ENCODE peak calls at places on chromosomes 16 and 17, in four cellular contexts. T is ascending aorta, S is brain microvascular endothelial cell, K is psoas muscle. W is an unnamed sample.

GRCh38 chr17:64148699-64149098 is 18.8 kb upstream of the ERN1 start:
- DNase-seq in T (no peak), K (peak), S (no peak), W (no peak)

GRCh38 chr16:54342966-54343365 is 56.4 kb upstream of the IRX3 start:
- DNase-seq in K (no peak), S (peak), T (no peak), W (no peak)

GRCh38 chr17:74244128-74244527 is 29.9 kb upstream of the DNAI2 start:
- DNase-seq in S (no peak), T (no peak), K (no peak), W (no peak)

GRCh38 chr17:40515491-40516041 is 14.1 kb upstream of the TNS4 start:
- DNase-seq in K (no peak), S (no peak), T (peak), W (peak)

GRCh38 chr17:7838291-7839075 is 4.5 kb downstream of the KDM6B start:
- DNase-seq in K (peak), S (peak), T (no peak), W (no peak)

GRCh38 chr17:82205720-82206508 is 6.7 kb downstream of the CCDC57 start:
- DNase-seq in S (peak), K (peak), T (peak), W (peak)

GRCh38 chr16:53080345-53081031 is 25.7 kb downstream of the CHD9 start:
- DNase-seq in K (peak), S (peak), T (peak), W (no peak)

GRCh38 chr17:15649861-15650391 is 30.4 kb upstream of the FBXW10B start:
- DNase-seq in T (peak), S (peak), K (no peak), W (no peak)

GRCh38 chr17:28105501-28105900 is 63.0 kb downstream of the NLK start:
- DNase-seq in S (no peak), K (no peak), T (no peak), W (no peak)

GRCh38 chr16:1631230-1631629 is 19.1 kb downstream of the CRAMP1 start:
- DNase-seq in K (no peak), T (no peak), S (no peak), W (no peak)

GRCh38 chr17:58279016-58279671 is 1.6 kb downstream of the MPO start:
- DNase-seq in S (peak), K (peak), T (no peak), W (no peak)

GRCh38 chr16:24999088-24999670 is 16.0 kb downstream of the ARHGAP17 start:
- DNase-seq in K (no peak), S (no peak), T (no peak), W (no peak)

GRCh38 chr16:6600167-6600566 is 732.5 kb upstream of the RBFOX1 start:
- DNase-seq in K (no peak), S (no peak), T (no peak), W (no peak)

GRCh38 chr16:64225696-64226095 is 896.2 kb downstream of the CDH11 start:
- DNase-seq in S (no peak), T (no peak), K (no peak), W (no peak)

DNA sequence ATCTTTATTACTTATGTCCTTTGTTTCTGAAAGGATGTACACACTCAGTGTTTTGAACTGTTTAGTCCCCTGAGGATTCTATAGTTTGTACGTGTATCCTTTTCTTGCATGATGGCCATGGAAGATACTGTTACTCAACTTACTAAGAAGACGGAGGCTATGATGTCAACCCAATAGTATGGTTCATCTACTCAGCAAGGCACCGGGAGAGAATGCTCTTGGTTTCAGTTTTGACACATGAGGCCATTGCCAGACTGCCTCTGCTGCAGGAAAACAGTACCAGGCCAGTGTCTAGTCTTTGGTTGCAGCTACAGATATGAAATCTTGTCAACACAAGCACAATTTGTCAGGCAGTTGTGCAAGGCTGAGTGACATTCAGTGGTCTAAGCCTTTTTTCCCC is 134.5 kb downstream of the MRTFB start:
- DNase-seq in T (no peak), K (no peak), S (peak), W (no peak)
- H3K27ac ChIP-seq in T (no peak), K (no peak), S (no peak), W (no peak)

DNA sequence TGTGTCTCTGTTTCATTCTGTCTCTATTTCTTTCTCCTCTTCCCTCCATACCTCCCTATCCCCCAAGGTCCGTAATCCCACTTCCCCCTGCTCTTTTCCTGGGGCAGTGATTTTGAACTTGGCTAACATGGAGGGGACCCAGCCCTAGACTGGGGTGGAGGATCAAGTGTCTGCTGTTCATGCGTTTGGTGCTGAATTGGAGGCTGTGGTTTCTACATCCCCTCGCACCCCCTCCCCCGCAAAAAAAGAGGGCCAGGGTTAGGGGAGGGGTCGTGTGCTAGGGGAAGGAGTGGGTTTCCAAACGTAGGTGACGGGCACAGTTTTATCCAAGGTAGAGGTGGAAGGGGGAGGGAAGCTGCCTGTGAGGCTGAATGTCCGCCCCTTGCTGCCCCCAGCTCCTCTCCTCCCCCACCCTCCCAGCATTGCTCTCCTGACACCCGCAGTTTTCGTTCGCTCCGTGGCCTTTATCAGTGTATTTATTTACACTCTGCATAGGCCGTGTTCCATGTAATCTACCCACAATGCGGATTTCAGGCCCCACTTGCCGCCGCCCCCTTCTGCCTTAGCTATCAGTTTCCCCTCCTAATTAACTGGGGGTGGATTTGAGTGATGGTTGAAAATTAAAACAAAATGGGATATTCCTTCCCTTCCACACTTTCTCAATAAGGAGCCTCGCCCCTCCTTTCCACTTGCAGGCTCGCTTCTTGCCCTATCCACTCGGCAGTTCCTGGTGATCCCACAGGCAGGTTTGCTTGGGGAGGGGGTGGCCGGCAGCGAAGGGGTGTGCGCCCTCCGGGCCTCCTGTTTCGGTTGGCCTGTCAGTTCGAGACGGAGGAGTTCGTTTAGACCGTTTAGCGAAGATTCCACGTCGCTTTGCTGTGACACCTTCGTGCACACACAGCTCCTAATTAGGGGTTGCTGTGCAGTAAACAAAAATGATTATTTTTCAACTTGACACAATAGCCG is 2.0 kb downstream of the GNAO1 start:
- DNase-seq in T (no peak), K (no peak), S (no peak), W (no peak)
- H3K27ac ChIP-seq in T (no peak), K (no peak), S (no peak), W (no peak)

GRCh38 chr16:2700786-2701185 is 18.5 kb downstream of the KCTD5 start:
- DNase-seq in S (no peak), T (no peak), K (peak), W (no peak)
- H3K27ac ChIP-seq in S (no peak), T (no peak), K (no peak), W (no peak)

DNA sequence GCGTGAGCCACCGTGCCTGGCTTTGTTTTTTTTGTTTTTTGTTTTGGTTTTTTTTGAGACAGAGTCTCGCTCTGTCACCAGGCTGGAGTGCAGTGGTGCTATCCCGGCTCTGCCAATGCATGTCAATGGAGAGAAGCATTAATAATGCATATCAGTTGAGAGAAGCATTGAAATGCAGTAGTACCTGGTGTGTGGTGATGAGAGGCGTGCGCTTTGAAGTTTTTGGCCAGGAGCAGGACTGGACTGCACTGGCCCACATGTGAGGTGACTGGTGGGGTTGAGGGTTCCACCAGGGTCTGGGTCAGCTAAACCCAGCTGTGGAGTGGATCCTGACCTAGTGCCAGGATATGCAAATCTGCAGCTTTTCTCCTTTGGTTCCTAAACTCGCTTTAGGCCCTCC is 5.4 kb downstream of the SP2 start:
- DNase-seq in K (no peak), S (no peak), T (no peak), W (no peak)
- H3K27ac ChIP-seq in K (peak), S (no peak), T (peak), W (no peak)